ENCODE peak calls at places on chromosomes 2 and 18, in eight cellular contexts. One of them, this sample, is unnamed.

GRCh38 chr2:233973786-233974185 is 56.6 kb downstream of the TRPM8 start:
- DNase-seq in GM12878: no peak
- DNase-seq in HCT116: no peak
- DNase-seq in HepG2: no peak
- DNase-seq in K562: no peak
- DNase-seq in GM23338: peak
- DNase-seq in Panc1: no peak
- DNase-seq in SK-N-SH: no peak
- DNase-seq in this sample: no peak

GRCh38 chr2:47631306-47631705 is 151.6 kb upstream of the MSH6 start:
- DNase-seq in GM12878: no peak
- DNase-seq in HCT116: no peak
- DNase-seq in HepG2: no peak
- DNase-seq in K562: no peak
- DNase-seq in GM23338: no peak
- DNase-seq in Panc1: no peak
- DNase-seq in SK-N-SH: no peak
- DNase-seq in this sample: no peak

GRCh38 chr18:54776282-54776977 is 51.8 kb upstream of the RAB27B start:
- DNase-seq in GM12878: peak
- DNase-seq in HCT116: peak
- DNase-seq in HepG2: peak
- DNase-seq in K562: peak
- DNase-seq in GM23338: no peak
- DNase-seq in Panc1: peak
- DNase-seq in SK-N-SH: no peak
- DNase-seq in this sample: no peak

GRCh38 chr2:58594175-58594574 is 353.1 kb upstream of the FANCL start:
- DNase-seq in GM12878: no peak
- DNase-seq in HCT116: peak
- DNase-seq in HepG2: peak
- DNase-seq in K562: peak
- DNase-seq in GM23338: peak
- DNase-seq in Panc1: no peak
- DNase-seq in SK-N-SH: peak
- DNase-seq in this sample: peak

GRCh38 chr2:152466925-152467676 is 132.1 kb downstream of the FMNL2 start:
- DNase-seq in GM12878: peak
- DNase-seq in HCT116: no peak
- DNase-seq in HepG2: no peak
- DNase-seq in K562: no peak
- DNase-seq in GM23338: no peak
- DNase-seq in Panc1: no peak
- DNase-seq in SK-N-SH: no peak
- DNase-seq in this sample: peak

GRCh38 chr2:239380831-239381708 is 19.8 kb downstream of the HDAC4 start:
- DNase-seq in GM12878: peak
- DNase-seq in HCT116: no peak
- DNase-seq in HepG2: no peak
- DNase-seq in K562: no peak
- DNase-seq in GM23338: no peak
- DNase-seq in Panc1: no peak
- DNase-seq in SK-N-SH: no peak
- DNase-seq in this sample: no peak

GRCh38 chr2:109635426-109636289 is 21.5 kb downstream of the SOWAHC start:
- DNase-seq in GM12878: no peak
- DNase-seq in HCT116: no peak
- DNase-seq in HepG2: no peak
- DNase-seq in K562: no peak
- DNase-seq in GM23338: no peak
- DNase-seq in Panc1: no peak
- DNase-seq in SK-N-SH: no peak
- DNase-seq in this sample: no peak

GRCh38 chr2:12796617-12797016 is 79.9 kb downstream of the TRIB2 start:
- DNase-seq in GM12878: no peak
- DNase-seq in HCT116: no peak
- DNase-seq in HepG2: no peak
- DNase-seq in K562: no peak
- DNase-seq in GM23338: no peak
- DNase-seq in Panc1: no peak
- DNase-seq in SK-N-SH: no peak
- DNase-seq in this sample: no peak

GRCh38 chr2:124024491-124025348 is at the start of gene CNTNAP5:
- DNase-seq in GM12878: no peak
- DNase-seq in HCT116: no peak
- DNase-seq in HepG2: no peak
- DNase-seq in K562: peak
- DNase-seq in GM23338: peak
- DNase-seq in Panc1: no peak
- DNase-seq in SK-N-SH: peak
- DNase-seq in this sample: no peak

GRCh38 chr2:237199082-237199481 is 113.4 kb downstream of the COPS8 start:
- DNase-seq in GM12878: no peak
- DNase-seq in HCT116: no peak
- DNase-seq in HepG2: no peak
- DNase-seq in K562: no peak
- DNase-seq in GM23338: peak
- DNase-seq in Panc1: no peak
- DNase-seq in SK-N-SH: no peak
- DNase-seq in this sample: no peak

GRCh38 chr18:4399929-4400328 is 55.2 kb downstream of the DLGAP1 start:
- DNase-seq in GM12878: no peak
- DNase-seq in HCT116: no peak
- DNase-seq in HepG2: no peak
- DNase-seq in K562: no peak
- DNase-seq in GM23338: peak
- DNase-seq in Panc1: no peak
- DNase-seq in SK-N-SH: no peak
- DNase-seq in this sample: no peak

GRCh38 chr18:12621737-12622306 is 36.1 kb downstream of the SPIRE1 start:
- DNase-seq in GM12878: no peak
- DNase-seq in HCT116: no peak
- DNase-seq in HepG2: no peak
- DNase-seq in K562: peak
- DNase-seq in GM23338: no peak
- DNase-seq in Panc1: no peak
- DNase-seq in SK-N-SH: no peak
- DNase-seq in this sample: no peak

GRCh38 chr2:54429811-54430600 is 26.1 kb upstream of the SPTBN1 start:
- DNase-seq in GM12878: no peak
- DNase-seq in HCT116: no peak
- DNase-seq in HepG2: no peak
- DNase-seq in K562: peak
- DNase-seq in GM23338: peak
- DNase-seq in Panc1: no peak
- DNase-seq in SK-N-SH: no peak
- DNase-seq in this sample: no peak

GRCh38 chr18:9066817-9067306 is 35.6 kb upstream of the NDUFV2 start:
- DNase-seq in GM12878: peak
- DNase-seq in HCT116: no peak
- DNase-seq in HepG2: no peak
- DNase-seq in K562: peak
- DNase-seq in GM23338: no peak
- DNase-seq in Panc1: no peak
- DNase-seq in SK-N-SH: no peak
- DNase-seq in this sample: no peak

GRCh38 chr2:26245231-26245732 is 543 bp downstream of the HADHB start:
- DNase-seq in GM12878: peak
- DNase-seq in HCT116: no peak
- DNase-seq in HepG2: peak
- DNase-seq in K562: peak
- DNase-seq in GM23338: peak
- DNase-seq in Panc1: no peak
- DNase-seq in SK-N-SH: peak
- DNase-seq in this sample: peak

GRCh38 chr2:45269149-45269793 is 260.0 kb upstream of the SIX2 start:
- DNase-seq in GM12878: no peak
- DNase-seq in HCT116: no peak
- DNase-seq in HepG2: no peak
- DNase-seq in K562: no peak
- DNase-seq in GM23338: no peak
- DNase-seq in Panc1: no peak
- DNase-seq in SK-N-SH: no peak
- DNase-seq in this sample: no peak

GRCh38 chr2:207477896-207478295 is 51.9 kb upstream of the CREB1 start:
- DNase-seq in GM12878: no peak
- DNase-seq in HCT116: no peak
- DNase-seq in HepG2: no peak
- DNase-seq in K562: no peak
- DNase-seq in GM23338: no peak
- DNase-seq in Panc1: no peak
- DNase-seq in SK-N-SH: no peak
- DNase-seq in this sample: no peak

GRCh38 chr18:57768557-57769326 is 34.4 kb downstream of the ATP8B1 start:
- DNase-seq in GM12878: no peak
- DNase-seq in HCT116: no peak
- DNase-seq in HepG2: no peak
- DNase-seq in K562: no peak
- DNase-seq in GM23338: no peak
- DNase-seq in Panc1: no peak
- DNase-seq in SK-N-SH: no peak
- DNase-seq in this sample: no peak
- TF ChIP-seq POLR2AphosphoS5 in GM12878: no peak
- TF ChIP-seq POLR2AphosphoS5 in HCT116: no peak
- TF ChIP-seq POLR2AphosphoS5 in HepG2: no peak
- TF ChIP-seq POLR2AphosphoS5 in K562: no peak
- TF ChIP-seq POLR2AphosphoS5 in GM23338: no peak
- TF ChIP-seq POLR2AphosphoS5 in Panc1: no peak
- TF ChIP-seq POLR2AphosphoS5 in SK-N-SH: peak
- TF ChIP-seq POLR2AphosphoS5 in this sample: no peak

DNA sequence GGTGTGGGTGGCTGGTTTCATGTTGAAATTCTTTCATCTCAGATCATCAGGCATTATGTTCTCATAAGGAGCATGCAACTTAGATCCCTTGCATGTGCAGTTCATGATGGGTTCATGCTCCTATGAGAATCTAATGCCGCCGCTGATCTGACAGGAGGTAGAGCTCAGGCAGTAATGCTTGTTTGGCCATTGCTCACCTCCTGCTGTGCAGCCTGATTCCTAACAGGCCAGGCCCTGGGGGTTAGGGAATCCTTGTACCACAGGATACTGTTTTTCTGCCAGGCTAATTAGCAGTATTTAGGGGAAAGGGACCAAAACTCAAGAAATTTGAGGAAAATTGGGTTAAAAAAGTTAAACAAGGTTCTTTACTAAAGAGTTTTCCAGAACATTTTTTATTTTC is 5.3 kb upstream of the LHCGR start:
- DNase-seq in GM12878: no peak
- DNase-seq in HCT116: no peak
- DNase-seq in HepG2: no peak
- DNase-seq in K562: no peak
- DNase-seq in GM23338: no peak
- DNase-seq in Panc1: no peak
- DNase-seq in SK-N-SH: no peak
- DNase-seq in this sample: no peak
- TF ChIP-seq REST in GM12878: no peak
- TF ChIP-seq REST in HCT116: no peak
- TF ChIP-seq REST in HepG2: no peak
- TF ChIP-seq REST in K562: no peak
- TF ChIP-seq REST in GM23338: no peak
- TF ChIP-seq REST in Panc1: no peak
- TF ChIP-seq REST in SK-N-SH: no peak
- TF ChIP-seq REST in this sample: no peak

GRCh38 chr2:230982126-230982525 is 13.8 kb upstream of the SPATA3 start:
- DNase-seq in GM12878: no peak
- DNase-seq in HCT116: no peak
- DNase-seq in HepG2: no peak
- DNase-seq in K562: no peak
- DNase-seq in GM23338: no peak
- DNase-seq in Panc1: no peak
- DNase-seq in SK-N-SH: no peak
- DNase-seq in this sample: no peak

GRCh38 chr2:230983566-230983965 is 12.4 kb upstream of the SPATA3 start:
- DNase-seq in GM12878: no peak
- DNase-seq in HCT116: no peak
- DNase-seq in HepG2: no peak
- DNase-seq in K562: no peak
- DNase-seq in GM23338: no peak
- DNase-seq in Panc1: no peak
- DNase-seq in SK-N-SH: no peak
- DNase-seq in this sample: no peak

GRCh38 chr2:230981704-230982103 is 14.2 kb upstream of the SPATA3 start:
- DNase-seq in GM12878: no peak
- DNase-seq in HCT116: no peak
- DNase-seq in HepG2: no peak
- DNase-seq in K562: no peak
- DNase-seq in GM23338: no peak
- DNase-seq in Panc1: no peak
- DNase-seq in SK-N-SH: no peak
- DNase-seq in this sample: no peak

GRCh38 chr2:230980468-230980867 is 15.5 kb upstream of the SPATA3 start:
- DNase-seq in GM12878: no peak
- DNase-seq in HCT116: no peak
- DNase-seq in HepG2: no peak
- DNase-seq in K562: no peak
- DNase-seq in GM23338: no peak
- DNase-seq in Panc1: no peak
- DNase-seq in SK-N-SH: no peak
- DNase-seq in this sample: no peak

GRCh38 chr2:230982528-230982927 is 13.4 kb upstream of the SPATA3 start:
- DNase-seq in GM12878: no peak
- DNase-seq in HCT116: no peak
- DNase-seq in HepG2: no peak
- DNase-seq in K562: no peak
- DNase-seq in GM23338: no peak
- DNase-seq in Panc1: no peak
- DNase-seq in SK-N-SH: no peak
- DNase-seq in this sample: no peak
- TF ChIP-seq POLR2AphosphoS5 in GM12878: no peak
- TF ChIP-seq POLR2AphosphoS5 in HCT116: no peak
- TF ChIP-seq POLR2AphosphoS5 in HepG2: no peak
- TF ChIP-seq POLR2AphosphoS5 in K562: no peak
- TF ChIP-seq POLR2AphosphoS5 in GM23338: no peak
- TF ChIP-seq POLR2AphosphoS5 in Panc1: no peak
- TF ChIP-seq POLR2AphosphoS5 in SK-N-SH: no peak
- TF ChIP-seq POLR2AphosphoS5 in this sample: no peak

GRCh38 chr2:140185076-140185475 is 1404.9 kb upstream of the NXPH2 start:
- DNase-seq in GM12878: no peak
- DNase-seq in HCT116: no peak
- DNase-seq in HepG2: no peak
- DNase-seq in K562: no peak
- DNase-seq in GM23338: no peak
- DNase-seq in Panc1: no peak
- DNase-seq in SK-N-SH: no peak
- DNase-seq in this sample: no peak
- TF ChIP-seq REST in GM12878: no peak
- TF ChIP-seq REST in HCT116: no peak
- TF ChIP-seq REST in HepG2: no peak
- TF ChIP-seq REST in K562: no peak
- TF ChIP-seq REST in GM23338: no peak
- TF ChIP-seq REST in Panc1: no peak
- TF ChIP-seq REST in SK-N-SH: no peak
- TF ChIP-seq REST in this sample: no peak

DNA sequence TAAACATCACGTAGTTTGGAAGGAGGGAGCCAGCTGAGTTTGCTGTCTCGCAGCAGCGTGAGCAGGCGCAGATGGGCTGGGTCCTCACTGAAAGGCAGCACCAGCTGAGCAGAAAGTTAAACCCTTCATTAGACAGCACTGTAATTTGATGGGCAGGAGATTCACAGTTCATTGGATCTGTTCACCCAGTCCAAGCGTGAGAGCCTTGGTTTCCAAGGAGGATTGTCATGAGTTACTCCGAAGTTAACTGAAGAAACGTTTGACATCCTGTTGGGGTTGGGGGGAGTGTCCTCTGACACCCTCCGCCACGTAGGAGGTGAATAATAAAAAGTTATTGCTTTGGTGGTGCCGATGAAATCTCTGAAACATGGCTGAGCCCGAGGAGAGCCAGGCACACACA is 89.8 kb upstream of the NFATC1 start:
- DNase-seq in GM12878: no peak
- DNase-seq in HCT116: no peak
- DNase-seq in HepG2: no peak
- DNase-seq in K562: no peak
- DNase-seq in GM23338: no peak
- DNase-seq in Panc1: no peak
- DNase-seq in SK-N-SH: no peak
- DNase-seq in this sample: no peak
- TF ChIP-seq POLR2AphosphoS5 in GM12878: no peak
- TF ChIP-seq POLR2AphosphoS5 in HCT116: no peak
- TF ChIP-seq POLR2AphosphoS5 in HepG2: no peak
- TF ChIP-seq POLR2AphosphoS5 in K562: no peak
- TF ChIP-seq POLR2AphosphoS5 in GM23338: no peak
- TF ChIP-seq POLR2AphosphoS5 in Panc1: no peak
- TF ChIP-seq POLR2AphosphoS5 in SK-N-SH: no peak
- TF ChIP-seq POLR2AphosphoS5 in this sample: no peak

This sample was measured in HL-60.